ENCODE peak calls at places on chromosomes 11 and 22, in eight cellular contexts. One of them, this sample, is unnamed.
A peak's percentile ranks its signal among the peaks of the same experiment; 100 is the strongest.

GRCh38 chr11:75313457-75314272 is 37.8 kb downstream of the ARRB1 start:
- DNase-seq in CD4-positive, alpha-beta memory T cell: no peak
- DNase-seq in HL-60: no peak
- DNase-seq in CD8-positive, alpha-beta T cell: no peak
- DNase-seq in hepatocyte: peak; percentile 77
- DNase-seq in transverse colon: no peak
- DNase-seq in WERI-Rb-1: peak; percentile 94
- DNase-seq in right atrium auricular region: peak; percentile 86
- DNase-seq in this sample: no peak

GRCh38 chr11:35791088-35791958 is 128.7 kb downstream of the TRIM44 start:
- DNase-seq in CD4-positive, alpha-beta memory T cell: no peak
- DNase-seq in HL-60: no peak
- DNase-seq in CD8-positive, alpha-beta T cell: no peak
- DNase-seq in hepatocyte: no peak
- DNase-seq in transverse colon: no peak
- DNase-seq in WERI-Rb-1: no peak
- DNase-seq in right atrium auricular region: no peak
- DNase-seq in this sample: no peak

GRCh38 chr22:39469681-39470461 is 13.1 kb downstream of the MGAT3 start:
- DNase-seq in CD4-positive, alpha-beta memory T cell: no peak
- DNase-seq in HL-60: no peak
- DNase-seq in CD8-positive, alpha-beta T cell: no peak
- DNase-seq in hepatocyte: peak; percentile 59
- DNase-seq in transverse colon: no peak
- DNase-seq in WERI-Rb-1: peak; percentile 94
- DNase-seq in right atrium auricular region: no peak
- DNase-seq in this sample: no peak

GRCh38 chr11:6757373-6757967 is 14.3 kb downstream of the OR2AG2 start:
- DNase-seq in CD4-positive, alpha-beta memory T cell: peak; percentile 56
- DNase-seq in HL-60: no peak
- DNase-seq in CD8-positive, alpha-beta T cell: peak; percentile 61
- DNase-seq in hepatocyte: peak; percentile 78
- DNase-seq in transverse colon: peak; percentile 60
- DNase-seq in WERI-Rb-1: peak; percentile 69
- DNase-seq in right atrium auricular region: no peak
- DNase-seq in this sample: no peak

GRCh38 chr11:131675489-131675888 is 305.1 kb downstream of the NTM start:
- DNase-seq in CD4-positive, alpha-beta memory T cell: no peak
- DNase-seq in HL-60: no peak
- DNase-seq in CD8-positive, alpha-beta T cell: no peak
- DNase-seq in hepatocyte: no peak
- DNase-seq in transverse colon: no peak
- DNase-seq in WERI-Rb-1: no peak
- DNase-seq in right atrium auricular region: no peak
- DNase-seq in this sample: no peak

GRCh38 chr11:2313051-2313951 is 11.5 kb downstream of the TSPAN32 start:
- DNase-seq in CD4-positive, alpha-beta memory T cell: peak; percentile 24
- DNase-seq in HL-60: no peak
- DNase-seq in CD8-positive, alpha-beta T cell: no peak
- DNase-seq in hepatocyte: no peak
- DNase-seq in transverse colon: peak; percentile 6
- DNase-seq in WERI-Rb-1: no peak
- DNase-seq in right atrium auricular region: no peak
- DNase-seq in this sample: no peak

GRCh38 chr11:121965330-121965729 is 150.7 kb downstream of the BLID start:
- DNase-seq in CD4-positive, alpha-beta memory T cell: no peak
- DNase-seq in HL-60: no peak
- DNase-seq in CD8-positive, alpha-beta T cell: no peak
- DNase-seq in hepatocyte: no peak
- DNase-seq in transverse colon: no peak
- DNase-seq in WERI-Rb-1: no peak
- DNase-seq in right atrium auricular region: no peak
- DNase-seq in this sample: no peak

GRCh38 chr11:35390737-35391682 is 28.3 kb downstream of the SLC1A2 start:
- DNase-seq in CD4-positive, alpha-beta memory T cell: peak; percentile 48
- DNase-seq in HL-60: peak; percentile 18
- DNase-seq in CD8-positive, alpha-beta T cell: peak; percentile 11
- DNase-seq in hepatocyte: peak; percentile 72
- DNase-seq in transverse colon: peak; percentile 19
- DNase-seq in WERI-Rb-1: no peak
- DNase-seq in right atrium auricular region: no peak
- DNase-seq in this sample: no peak

GRCh38 chr11:64743591-64744543 is at the start of gene RASGRP2:
- DNase-seq in CD4-positive, alpha-beta memory T cell: peak; percentile 92
- DNase-seq in HL-60: peak; percentile 86
- DNase-seq in CD8-positive, alpha-beta T cell: peak; percentile 93
- DNase-seq in hepatocyte: peak; percentile 58
- DNase-seq in transverse colon: peak; percentile 84
- DNase-seq in WERI-Rb-1: peak; percentile 79
- DNase-seq in right atrium auricular region: peak; percentile 81
- DNase-seq in this sample: peak; percentile 51

GRCh38 chr11:64742087-64742939 is 1.6 kb downstream of the RASGRP2 start:
- DNase-seq in CD4-positive, alpha-beta memory T cell: peak; percentile 60
- DNase-seq in HL-60: no peak
- DNase-seq in CD8-positive, alpha-beta T cell: peak; percentile 39
- DNase-seq in hepatocyte: peak; percentile 36
- DNase-seq in transverse colon: no peak
- DNase-seq in WERI-Rb-1: no peak
- DNase-seq in right atrium auricular region: no peak
- DNase-seq in this sample: no peak

GRCh38 chr11:64744544-64745218 is 739 bp upstream of the RASGRP2 start:
- DNase-seq in CD4-positive, alpha-beta memory T cell: peak; percentile 67
- DNase-seq in HL-60: peak; percentile 52
- DNase-seq in CD8-positive, alpha-beta T cell: peak; percentile 48
- DNase-seq in hepatocyte: no peak
- DNase-seq in transverse colon: no peak
- DNase-seq in WERI-Rb-1: no peak
- DNase-seq in right atrium auricular region: no peak
- DNase-seq in this sample: no peak

GRCh38 chr11:64741393-64742086 is 2.4 kb downstream of the RASGRP2 start:
- DNase-seq in CD4-positive, alpha-beta memory T cell: no peak
- DNase-seq in HL-60: no peak
- DNase-seq in CD8-positive, alpha-beta T cell: no peak
- DNase-seq in hepatocyte: no peak
- DNase-seq in transverse colon: no peak
- DNase-seq in WERI-Rb-1: no peak
- DNase-seq in right atrium auricular region: no peak
- DNase-seq in this sample: no peak

DNA sequence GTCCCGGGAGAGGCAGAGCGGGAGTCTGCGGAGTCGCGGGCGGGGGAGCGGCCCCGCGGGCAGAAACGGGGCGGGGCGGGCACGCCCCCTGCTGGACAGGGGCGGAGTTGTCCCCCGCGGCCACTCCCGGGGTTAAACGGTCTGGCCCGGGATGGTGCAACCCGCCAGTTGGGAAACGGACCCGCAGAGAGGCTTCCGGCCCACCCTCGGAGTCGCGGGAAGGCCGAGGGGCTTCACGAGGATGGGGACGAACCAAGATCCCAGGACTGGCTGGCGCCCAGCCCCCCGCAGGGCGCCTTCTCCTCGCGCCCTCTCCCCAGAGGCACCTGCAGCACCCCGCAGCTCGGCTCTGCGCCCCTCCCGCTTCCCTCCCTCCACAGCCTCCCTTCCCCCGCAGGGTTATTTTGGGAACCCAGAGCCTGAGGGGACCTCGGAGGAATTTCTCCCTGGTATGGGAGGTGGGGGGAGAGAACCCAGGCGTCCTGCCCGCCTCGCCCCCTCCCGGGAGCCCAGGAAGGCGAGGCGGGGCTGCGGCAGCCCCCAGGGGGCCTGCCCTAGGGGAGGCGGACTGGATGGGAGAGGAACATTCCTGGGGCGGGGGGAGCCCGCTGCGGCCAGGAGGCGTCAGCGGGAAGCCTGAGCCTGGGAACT is 877 bp downstream of the RASGRP2 start:
- DNase-seq in CD4-positive, alpha-beta memory T cell: peak; percentile 65
- DNase-seq in HL-60: peak; percentile 74
- DNase-seq in CD8-positive, alpha-beta T cell: peak; percentile 82
- DNase-seq in hepatocyte: peak; percentile 71
- DNase-seq in transverse colon: peak; percentile 80
- DNase-seq in WERI-Rb-1: peak; percentile 49
- DNase-seq in right atrium auricular region: peak; percentile 76
- DNase-seq in this sample: no peak
- H3K4me3 ChIP-seq in CD4-positive, alpha-beta memory T cell: peak overlapping the region; percentile 98
- H3K4me3 ChIP-seq in HL-60: peak overlapping the region; percentile 85
- H3K4me3 ChIP-seq in CD8-positive, alpha-beta T cell: peak overlapping the region; percentile 89
- H3K4me3 ChIP-seq in hepatocyte: peak overlapping the region; percentile 33
- H3K4me3 ChIP-seq in transverse colon: peak overlapping the region; percentile 40
- H3K4me3 ChIP-seq in WERI-Rb-1: peak overlapping the region; percentile 38
- H3K4me3 ChIP-seq in right atrium auricular region: peak overlapping the region; percentile 69
- H3K4me3 ChIP-seq in this sample: peak overlapping the region; percentile 59

GRCh38 chr22:19717181-19717580 is 2.9 kb downstream of the SEPTIN5 start:
- DNase-seq in CD4-positive, alpha-beta memory T cell: peak; percentile 39
- DNase-seq in HL-60: no peak
- DNase-seq in CD8-positive, alpha-beta T cell: no peak
- DNase-seq in hepatocyte: no peak
- DNase-seq in transverse colon: no peak
- DNase-seq in WERI-Rb-1: no peak
- DNase-seq in right atrium auricular region: no peak
- DNase-seq in this sample: no peak

GRCh38 chr22:19719055-19719482 is 4.3 kb upstream of the GP1BB start:
- DNase-seq in CD4-positive, alpha-beta memory T cell: no peak
- DNase-seq in HL-60: no peak
- DNase-seq in CD8-positive, alpha-beta T cell: no peak
- DNase-seq in hepatocyte: no peak
- DNase-seq in transverse colon: no peak
- DNase-seq in WERI-Rb-1: no peak
- DNase-seq in right atrium auricular region: no peak
- DNase-seq in this sample: no peak

GRCh38 chr22:19718255-19719054 is 4.2 kb downstream of the SEPTIN5 start:
- DNase-seq in CD4-positive, alpha-beta memory T cell: peak; percentile 7
- DNase-seq in HL-60: no peak
- DNase-seq in CD8-positive, alpha-beta T cell: no peak
- DNase-seq in hepatocyte: no peak
- DNase-seq in transverse colon: no peak
- DNase-seq in WERI-Rb-1: no peak
- DNase-seq in right atrium auricular region: no peak
- DNase-seq in this sample: no peak

GRCh38 chr22:19716829-19717105 is 2.5 kb downstream of the SEPTIN5 start:
- DNase-seq in CD4-positive, alpha-beta memory T cell: no peak
- DNase-seq in HL-60: no peak
- DNase-seq in CD8-positive, alpha-beta T cell: no peak
- DNase-seq in hepatocyte: no peak
- DNase-seq in transverse colon: no peak
- DNase-seq in WERI-Rb-1: no peak
- DNase-seq in right atrium auricular region: no peak
- DNase-seq in this sample: no peak

DNA sequence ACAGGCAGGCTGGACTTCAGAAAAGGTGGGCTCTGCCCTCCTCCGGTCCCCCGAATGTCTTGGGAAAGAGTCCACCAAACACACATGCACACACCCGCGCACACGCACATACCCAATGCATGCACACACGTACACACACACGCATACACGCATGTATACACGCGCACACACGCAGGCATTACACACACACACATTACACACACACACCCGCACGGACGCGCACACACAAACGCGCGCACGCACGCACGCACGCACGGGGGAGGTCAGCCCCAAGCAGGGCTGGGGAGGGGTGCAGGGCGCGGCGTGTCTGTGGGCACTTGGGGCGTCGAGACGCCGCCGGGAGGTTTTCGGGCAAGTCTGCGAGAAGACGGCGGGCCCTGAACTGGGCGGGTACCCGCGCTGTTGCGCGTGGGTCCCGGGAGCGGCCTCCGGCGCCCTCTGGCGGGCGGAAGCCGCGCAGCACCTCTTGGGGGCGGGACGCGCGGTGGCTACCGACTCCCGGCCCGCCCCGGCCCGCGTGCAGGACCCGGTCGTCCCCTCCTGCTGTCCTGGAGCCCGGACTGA is 3.5 kb downstream of the SEPTIN5 start:
- DNase-seq in CD4-positive, alpha-beta memory T cell: peak; percentile 73
- DNase-seq in HL-60: peak; percentile 66
- DNase-seq in CD8-positive, alpha-beta T cell: peak; percentile 84
- DNase-seq in hepatocyte: peak; percentile 81
- DNase-seq in transverse colon: peak; percentile 77
- DNase-seq in WERI-Rb-1: peak; percentile 69
- DNase-seq in right atrium auricular region: no peak
- DNase-seq in this sample: no peak
- H3K27ac ChIP-seq in CD4-positive, alpha-beta memory T cell: no peak overlapping the region
- H3K27ac ChIP-seq in HL-60: no peak overlapping the region
- H3K27ac ChIP-seq in CD8-positive, alpha-beta T cell: no peak overlapping the region
- H3K27ac ChIP-seq in hepatocyte: no peak overlapping the region
- H3K27ac ChIP-seq in transverse colon: peak overlapping the region; percentile 51
- H3K27ac ChIP-seq in WERI-Rb-1: peak overlapping the region; percentile 75
- H3K27ac ChIP-seq in right atrium auricular region: peak overlapping the region; percentile 96
- H3K27ac ChIP-seq in this sample: peak overlapping the region; percentile 12

DNA sequence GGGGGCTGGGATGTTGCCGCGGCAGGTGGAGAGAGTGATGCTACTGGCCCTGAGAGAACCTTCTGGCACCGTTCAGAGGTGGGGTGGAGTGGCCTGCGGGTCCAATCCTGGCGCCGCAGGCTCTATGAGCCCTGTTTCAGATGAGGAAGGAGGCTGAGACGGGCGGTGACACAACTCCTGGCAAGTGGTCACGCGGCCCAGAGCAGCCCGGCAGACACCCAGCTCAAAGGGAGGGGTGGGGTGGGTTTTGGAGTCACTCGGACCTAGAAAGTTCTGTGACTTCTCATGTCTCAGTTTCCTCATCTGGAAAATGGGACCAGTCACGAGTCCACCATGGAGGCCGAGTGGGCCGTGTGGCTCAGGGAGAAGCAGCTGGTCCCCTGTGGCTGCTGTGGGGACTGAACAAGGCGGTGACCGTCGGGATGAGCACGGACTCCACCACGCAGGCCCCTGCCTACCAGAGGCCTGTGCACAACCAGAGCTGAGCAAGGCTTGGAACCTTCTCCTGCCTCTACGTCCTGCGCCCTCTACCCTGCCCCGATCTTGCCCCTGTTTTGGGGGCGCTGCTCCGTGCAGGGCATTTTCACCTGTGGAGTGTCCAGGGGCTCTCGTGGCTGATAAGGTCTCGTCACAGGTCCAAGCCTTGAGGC is 3.7 kb downstream of the TSPO start:
- DNase-seq in CD4-positive, alpha-beta memory T cell: no peak
- DNase-seq in HL-60: no peak
- DNase-seq in CD8-positive, alpha-beta T cell: no peak
- DNase-seq in hepatocyte: no peak
- DNase-seq in transverse colon: no peak
- DNase-seq in WERI-Rb-1: no peak
- DNase-seq in right atrium auricular region: no peak
- DNase-seq in this sample: no peak
- H3K4me3 ChIP-seq in CD4-positive, alpha-beta memory T cell: no peak overlapping the region
- H3K4me3 ChIP-seq in HL-60: peak overlapping the region; percentile 25
- H3K4me3 ChIP-seq in CD8-positive, alpha-beta T cell: no peak overlapping the region
- H3K4me3 ChIP-seq in hepatocyte: no peak overlapping the region
- H3K4me3 ChIP-seq in transverse colon: no peak overlapping the region
- H3K4me3 ChIP-seq in WERI-Rb-1: no peak overlapping the region
- H3K4me3 ChIP-seq in right atrium auricular region: no peak overlapping the region
- H3K4me3 ChIP-seq in this sample: no peak overlapping the region

GRCh38 chr22:35610741-35611140 is 6.4 kb downstream of the MB start:
- DNase-seq in CD4-positive, alpha-beta memory T cell: no peak
- DNase-seq in HL-60: no peak
- DNase-seq in CD8-positive, alpha-beta T cell: no peak
- DNase-seq in hepatocyte: no peak
- DNase-seq in transverse colon: no peak
- DNase-seq in WERI-Rb-1: no peak
- DNase-seq in right atrium auricular region: no peak
- DNase-seq in this sample: no peak

GRCh38 chr22:35611891-35612576 is 5.1 kb downstream of the MB start:
- DNase-seq in CD4-positive, alpha-beta memory T cell: no peak
- DNase-seq in HL-60: no peak
- DNase-seq in CD8-positive, alpha-beta T cell: no peak
- DNase-seq in hepatocyte: no peak
- DNase-seq in transverse colon: peak; percentile 56
- DNase-seq in WERI-Rb-1: no peak
- DNase-seq in right atrium auricular region: no peak
- DNase-seq in this sample: no peak

GRCh38 chr22:35611200-35611890 is 5.8 kb downstream of the MB start:
- DNase-seq in CD4-positive, alpha-beta memory T cell: no peak
- DNase-seq in HL-60: no peak
- DNase-seq in CD8-positive, alpha-beta T cell: no peak
- DNase-seq in hepatocyte: no peak
- DNase-seq in transverse colon: no peak
- DNase-seq in WERI-Rb-1: no peak
- DNase-seq in right atrium auricular region: no peak
- DNase-seq in this sample: no peak

GRCh38 chr22:35614404-35614803 is 2.7 kb downstream of the MB start:
- DNase-seq in CD4-positive, alpha-beta memory T cell: no peak
- DNase-seq in HL-60: no peak
- DNase-seq in CD8-positive, alpha-beta T cell: no peak
- DNase-seq in hepatocyte: no peak
- DNase-seq in transverse colon: no peak
- DNase-seq in WERI-Rb-1: no peak
- DNase-seq in right atrium auricular region: no peak
- DNase-seq in this sample: no peak

GRCh38 chr22:35612903-35613302 is 4.2 kb downstream of the MB start:
- DNase-seq in CD4-positive, alpha-beta memory T cell: no peak
- DNase-seq in HL-60: no peak
- DNase-seq in CD8-positive, alpha-beta T cell: no peak
- DNase-seq in hepatocyte: no peak
- DNase-seq in transverse colon: no peak
- DNase-seq in WERI-Rb-1: no peak
- DNase-seq in right atrium auricular region: no peak
- DNase-seq in this sample: no peak
- H3K27ac ChIP-seq in CD4-positive, alpha-beta memory T cell: no peak overlapping the region
- H3K27ac ChIP-seq in HL-60: no peak overlapping the region
- H3K27ac ChIP-seq in CD8-positive, alpha-beta T cell: no peak overlapping the region
- H3K27ac ChIP-seq in hepatocyte: no peak overlapping the region
- H3K27ac ChIP-seq in transverse colon: no peak overlapping the region
- H3K27ac ChIP-seq in WERI-Rb-1: no peak overlapping the region
- H3K27ac ChIP-seq in right atrium auricular region: peak overlapping the region; percentile 92
- H3K27ac ChIP-seq in this sample: no peak overlapping the region